ENCODE peak calls at places on chromosomes 11 and 22, in nine cellular contexts. I is heart left ventricle, R is AG04450, P is fibroblast of lung, C is HCT116, V is BJ, H is adipocyte, B is psoas muscle, N is dorsolateral prefrontal cortex. D is an unnamed sample. For H3K27me3, the result is how much of the 10 kb centered on the place peaks cover.

GRCh38 chr11:93489841-93490240 is 53.4 kb downstream of the SMCO4 start:
- DNase-seq in I (no peak), R (no peak), P (no peak), C (no peak), V (no peak), H (no peak), B (no peak), N (no peak), D (no peak)

GRCh38 chr22:28810839-28811491 is 10.6 kb upstream of the XBP1 start:
- DNase-seq in I (no peak), R (no peak), P (no peak), C (no peak), V (no peak), H (no peak), B (no peak), N (peak), D (no peak)

GRCh38 chr11:119262668-119263351 is 54.1 kb downstream of the MCAM start:
- DNase-seq in I (no peak), R (no peak), P (peak), C (no peak), V (no peak), H (no peak), B (no peak), N (no peak), D (no peak)

GRCh38 chr11:64642876-64643257 is 51.8 kb downstream of the SLC22A12 start:
- DNase-seq in I (no peak), R (no peak), P (no peak), C (no peak), V (no peak), H (no peak), B (no peak), N (no peak), D (no peak)

GRCh38 chr11:65427691-65428577 is 5.3 kb downstream of the NEAT1 start:
- DNase-seq in I (peak), R (no peak), P (peak), C (peak), V (no peak), H (peak), B (peak), N (no peak), D (peak)

GRCh38 chr11:130737866-130738431 is 178.3 kb downstream of the SNX19 start:
- DNase-seq in I (peak), R (no peak), P (peak), C (no peak), V (peak), H (peak), B (peak), N (no peak), D (no peak)

GRCh38 chr11:128904872-128905344 is 13.8 kb downstream of the KCNJ5 start:
- DNase-seq in I (peak), R (no peak), P (peak), C (no peak), V (no peak), H (peak), B (peak), N (no peak), D (no peak)

GRCh38 chr11:62721994-62722393 is 5.3 kb downstream of the HNRNPUL2 start:
- DNase-seq in I (no peak), R (no peak), P (peak), C (no peak), V (no peak), H (no peak), B (no peak), N (no peak), D (no peak)

GRCh38 chr11:105040703-105041102 is 4.4 kb downstream of the CARD16 start:
- DNase-seq in I (no peak), R (no peak), P (no peak), C (no peak), V (no peak), H (no peak), B (no peak), N (no peak), D (no peak)

GRCh38 chr11:103968685-103969084 is 67.8 kb upstream of the DDI1 start:
- DNase-seq in I (no peak), R (no peak), P (peak), C (no peak), V (no peak), H (no peak), B (no peak), N (no peak), D (no peak)

GRCh38 chr22:39900306-39901227 is at the start of gene GRAP2:
- DNase-seq in I (no peak), R (no peak), P (no peak), C (no peak), V (no peak), H (no peak), B (no peak), N (no peak), D (no peak)

GRCh38 chr11:660281-660680 is 23.2 kb downstream of the DRD4 start:
- DNase-seq in I (no peak), R (no peak), P (no peak), C (no peak), V (no peak), H (no peak), B (no peak), N (no peak), D (no peak)

GRCh38 chr11:107017433-107018227 is 646 bp downstream of the GUCY1A2 start:
- DNase-seq in I (peak), R (no peak), P (peak), C (no peak), V (no peak), H (peak), B (peak), N (peak), D (peak)
- H3K27me3 ChIP-seq in I (under half), R (under half), P (under half), C (under half), V (under half), H (under half), B (under half), N (under half), D (under half)

GRCh38 chr11:2770556-2771301 is 70.9 kb upstream of the KCNQ1OT1 start:
- DNase-seq in I (peak), R (no peak), P (no peak), C (no peak), V (no peak), H (no peak), B (no peak), N (peak), D (no peak)
- H3K27me3 ChIP-seq in I (under half), R (under half), P (under half), C (under half), V (under half), H (under half), B (under half), N (under half), D (under half)

GRCh38 chr11:72613450-72613849 is 60.8 kb downstream of the PDE2A start:
- DNase-seq in I (no peak), R (no peak), P (no peak), C (no peak), V (no peak), H (no peak), B (no peak), N (no peak), D (no peak)
- H3K27me3 ChIP-seq in I (under half), R (half or more), P (under half), C (half or more), V (under half), H (half or more), B (under half), N (under half), D (under half)

DNA sequence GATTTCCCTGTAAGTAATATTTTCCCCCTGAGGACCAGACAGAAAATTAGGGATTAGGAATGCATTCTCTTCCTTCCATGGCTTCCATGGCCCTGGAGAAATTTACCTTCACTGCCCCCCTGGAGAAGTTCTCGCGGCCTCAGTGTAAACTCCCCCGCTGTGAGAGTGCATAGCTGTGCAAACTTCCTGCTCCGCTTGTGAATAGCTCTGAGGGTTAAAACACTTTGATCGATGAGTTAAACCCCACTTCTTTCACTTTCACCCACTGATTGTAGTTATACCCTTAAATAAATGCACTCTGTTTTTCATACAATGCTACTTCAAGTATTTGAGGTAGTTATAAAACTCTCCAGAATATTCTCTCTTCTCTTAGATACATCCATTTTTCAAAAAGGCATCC is 190.8 kb downstream of the DSCAML1 start:
- DNase-seq in I (no peak), R (no peak), P (no peak), C (no peak), V (no peak), H (no peak), B (no peak), N (no peak), D (no peak)
- H3K27me3 ChIP-seq in I (under half), R (under half), P (under half), C (half or more), V (under half), H (under half), B (under half), N (under half), D (under half)

GRCh38 chr11:114059278-114059983 is at the start of gene ZBTB16:
- DNase-seq in I (peak), R (no peak), P (no peak), C (no peak), V (no peak), H (peak), B (peak), N (peak), D (no peak)

GRCh38 chr11:114057147-114057546 is 2.4 kb upstream of the ZBTB16 start:
- DNase-seq in I (peak), R (no peak), P (no peak), C (no peak), V (no peak), H (no peak), B (no peak), N (no peak), D (no peak)

GRCh38 chr11:114058871-114059277 is 637 bp upstream of the ZBTB16 start:
- DNase-seq in I (peak), R (no peak), P (no peak), C (no peak), V (no peak), H (peak), B (peak), N (no peak), D (no peak)

GRCh38 chr11:114057605-114058004 is 1.9 kb upstream of the ZBTB16 start:
- DNase-seq in I (no peak), R (no peak), P (no peak), C (no peak), V (no peak), H (no peak), B (no peak), N (no peak), D (no peak)

DNA sequence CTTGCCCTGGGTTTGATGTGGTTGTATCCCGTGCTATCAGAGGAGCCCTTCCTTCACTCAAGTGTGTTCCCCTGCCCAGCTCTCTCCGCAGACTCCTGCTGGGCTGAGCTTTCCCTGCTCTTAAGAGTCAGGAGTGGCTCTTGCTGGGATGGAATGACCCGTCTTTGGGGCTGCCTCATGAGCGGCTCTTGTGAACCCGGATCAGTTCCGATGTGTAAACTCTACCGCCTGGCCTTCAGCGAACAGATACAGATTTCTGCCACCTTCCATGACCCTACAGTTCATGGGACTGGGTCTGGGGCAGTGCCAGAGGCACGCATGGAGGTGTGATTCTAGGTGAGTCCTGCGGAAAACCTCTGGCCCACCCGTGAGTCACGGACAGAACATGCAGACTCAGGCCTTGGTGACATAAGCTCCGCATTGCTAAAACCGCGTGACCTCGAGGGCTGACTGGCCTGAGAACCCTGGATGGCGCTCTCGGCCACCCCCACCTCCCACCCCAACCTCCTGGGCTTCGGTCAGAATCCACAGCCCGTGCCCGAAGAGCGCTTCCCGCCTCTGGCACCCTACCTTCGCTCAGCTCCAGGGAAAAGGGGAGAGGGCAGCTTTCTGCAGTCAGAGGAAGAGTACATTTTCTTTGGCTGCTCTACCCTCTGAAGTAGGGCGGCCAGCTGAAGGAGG is 1.3 kb upstream of the ZBTB16 start:
- DNase-seq in I (peak), R (no peak), P (no peak), C (no peak), V (no peak), H (no peak), B (peak), N (no peak), D (no peak)
- H3K27me3 ChIP-seq in I (under half), R (half or more), P (under half), C (under half), V (under half), H (under half), B (under half), N (under half), D (under half)

D was measured in MG63.